ENCODE peak calls at places on chromosomes 5 and 9, in nine cellular contexts. K is fibroblast of pulmonary artery; V is activated T-helper 9 cell treated with anti-CD3 and anti-CD28 coated beads, Interleukin-2, amount 50 U/mL, for 16 hours; Y is PC-9; B is stimulated activated CD8-positive, alpha-beta memory T cell treated with anti-CD3 and anti-CD28 coated beads, Interleukin-7, amount 100 ng/mL, for 1 hour; P is DND-41; D is lung microvascular endothelial cell; E is activated CD4-positive, CD25-positive, alpha-beta regulatory T cell treated with anti-CD3 and anti-CD28 coated beads, Interleukin-2, amount 50 U/mL, for 72 hours; F is HTR-8/SVneo. Z is an unnamed sample.

GRCh38 chr5:66959668-66960067 is 236.9 kb downstream of the CD180 start:
- DNase-seq in K (no peak), V (no peak), Y (peak), B (no peak), P (no peak), D (peak), E (no peak), F (no peak), Z (peak)

GRCh38 chr5:6457592-6457991 is 8.9 kb downstream of the UBE2QL1 start:
- DNase-seq in K (no peak), V (no peak), Y (no peak), B (no peak), P (no peak), D (no peak), E (no peak), F (no peak), Z (no peak)

GRCh38 chr5:106940986-106941385 is 729.8 kb downstream of the EFNA5 start:
- DNase-seq in K (peak), V (no peak), Y (peak), B (no peak), P (no peak), D (no peak), E (no peak), F (no peak), Z (peak)

GRCh38 chr5:111670826-111671492 is 86.0 kb downstream of the NREP start:
- DNase-seq in K (no peak), V (no peak), Y (no peak), B (no peak), P (no peak), D (peak), E (no peak), F (no peak), Z (no peak)

GRCh38 chr9:127921592-127922120 is 4.8 kb upstream of the ST6GALNAC4 start:
- DNase-seq in K (peak), V (peak), Y (no peak), B (peak), P (peak), D (peak), E (peak), F (peak), Z (no peak)

GRCh38 chr9:133359420-133360175 is 3.2 kb downstream of the SURF2 start:
- DNase-seq in K (no peak), V (no peak), Y (no peak), B (no peak), P (no peak), D (peak), E (no peak), F (no peak), Z (no peak)

GRCh38 chr5:73115399-73116051 is 4.8 kb upstream of the TMEM171 start:
- DNase-seq in K (peak), V (no peak), Y (peak), B (no peak), P (no peak), D (no peak), E (no peak), F (peak), Z (peak)

GRCh38 chr9:134213508-134214394 is 49.4 kb upstream of the RNU6ATAC start:
- DNase-seq in K (no peak), V (no peak), Y (no peak), B (no peak), P (no peak), D (no peak), E (no peak), F (no peak), Z (no peak)

GRCh38 chr9:79026311-79026710 is 545.5 kb upstream of the TLE4 start:
- DNase-seq in K (no peak), V (no peak), Y (no peak), B (no peak), P (no peak), D (no peak), E (no peak), F (no peak), Z (no peak)

GRCh38 chr5:14732991-14733390 is 68.5 kb downstream of the OTULIN start:
- DNase-seq in K (no peak), V (no peak), Y (no peak), B (no peak), P (no peak), D (no peak), E (no peak), F (no peak), Z (no peak)

GRCh38 chr9:83294816-83295215 is 231.9 kb upstream of the RASEF start:
- DNase-seq in K (no peak), V (no peak), Y (no peak), B (no peak), P (no peak), D (no peak), E (no peak), F (no peak), Z (no peak)